ENCODE peak calls at places on chromosomes 12 and 14, in six cellular contexts. G is Right ventricle myocardium inferior; M is NCI-H345; I is activated effector memory CD4-positive, alpha-beta T cell treated with Interleukin-2 at 50 U/mL for 16 hours; H is AG10803; B is germinal center. P is an unnamed sample.

GRCh38 chr12:1865284-1865866 is 45.0 kb downstream of the LRTM2 start:
- DNase-seq in G (no peak), M (no peak), I (no peak), H (no peak), B (no peak), P (no peak)

GRCh38 chr12:48969160-48969771 is 2.3 kb downstream of the WNT10B start:
- DNase-seq in G (no peak), M (no peak), I (no peak), H (no peak), B (peak; percentile 2), P (no peak)

GRCh38 chr12:54217774-54218221 is 29.0 kb upstream of the SMUG1 start:
- DNase-seq in G (no peak), M (no peak), I (no peak), H (no peak), B (peak; percentile 78), P (peak; percentile 39)

GRCh38 chr12:111841750-111842555 is at the start of gene MAPKAPK5:
- DNase-seq in G (peak; percentile 97), M (peak; percentile 95), I (peak; percentile 96), H (peak; percentile 93), B (peak; percentile 95), P (peak; percentile 88)

GRCh38 chr14:50018236-50019210 is 97.8 kb downstream of the VCPKMT start:
- DNase-seq in G (no peak), M (no peak), I (no peak), H (peak; percentile 43), B (no peak), P (no peak)

GRCh38 chr12:28802706-28803438 is 346.2 kb upstream of the FAR2 start:
- DNase-seq in G (peak; percentile 68), M (no peak), I (no peak), H (peak; percentile 46), B (no peak), P (no peak)

GRCh38 chr14:23512156-23512555 is 39.4 kb downstream of the ZFHX2 start:
- DNase-seq in G (no peak), M (peak; percentile 55), I (no peak), H (no peak), B (no peak), P (no peak)

GRCh38 chr12:681857-682256 is 18.6 kb upstream of the NINJ2 start:
- DNase-seq in G (no peak), M (no peak), I (no peak), H (no peak), B (no peak), P (no peak)

GRCh38 chr14:32560213-32560857 is 231.2 kb downstream of the AKAP6 start:
- DNase-seq in G (no peak), M (peak; percentile 76), I (no peak), H (peak; percentile 93), B (peak; percentile 14), P (peak; percentile 27)

GRCh38 chr12:56900583-56900982 is 33.6 kb downstream of the SDR9C7 start:
- DNase-seq in G (no peak), M (no peak), I (no peak), H (no peak), B (no peak), P (no peak)

GRCh38 chr12:76103958-76104357 is 19.5 kb upstream of the NAP1L1 start:
- DNase-seq in G (no peak), M (no peak), I (no peak), H (no peak), B (no peak), P (no peak)

GRCh38 chr12:75289678-75290200 is 40.4 kb downstream of the CAPS2 start:
- DNase-seq in G (no peak), M (no peak), I (no peak), H (peak; percentile 22), B (no peak), P (peak; percentile 30)

GRCh38 chr12:111590552-111590951 is 8.6 kb downstream of the ATXN2 start:
- DNase-seq in G (no peak), M (no peak), I (no peak), H (no peak), B (no peak), P (no peak)

P was measured in MM.1S.